ENCODE peak calls at places on chromosomes 3 and 15, in four cellular contexts. G, K, Z and E are unnamed samples.
A peak's percentile ranks its signal among the peaks of the same experiment; 100 is the strongest.

GRCh38 chr15:68410466-68411200 is 21.3 kb downstream of the ITGA11 start:
- DNase-seq in G (no peak), Z (no peak), K (no peak), E (no peak)

GRCh38 chr15:25238716-25239470 is 199.9 kb downstream of the UBE3A start:
- DNase-seq in Z (no peak), G (no peak), K (peak; percentile 8), E (no peak)

GRCh38 chr3:76753599-76753998 is 286.3 kb upstream of the ROBO2 start:
- DNase-seq in K (no peak), G (no peak), Z (no peak), E (no peak)

GRCh38 chr3:25455316-25456232 is 27.5 kb downstream of the RARB start:
- DNase-seq in K (no peak), G (no peak), Z (peak; percentile 69), E (no peak)

GRCh38 chr3:97821810-97822775 is at the start of gene CRYBG3:
- DNase-seq in K (peak; percentile 92), Z (peak; percentile 85), G (peak; percentile 90), E (peak; percentile 82)

GRCh38 chr3:129315386-129315991 is 36.8 kb downstream of the HMCES start:
- DNase-seq in G (peak; percentile 61), Z (peak; percentile 49), K (peak; percentile 56), E (peak; percentile 84)

GRCh38 chr15:55824857-55825613 is 82.1 kb upstream of the PRTG start:
- DNase-seq in G (no peak), Z (no peak), K (no peak), E (no peak)

GRCh38 chr3:12979947-12980487 is 93.2 kb downstream of the IQSEC1 start:
- DNase-seq in Z (no peak), G (no peak), K (no peak), E (no peak)

GRCh38 chr3:83523470-83524073 is 1435.2 kb upstream of the CADM2 start:
- DNase-seq in Z (peak; percentile 19), K (no peak), G (peak; percentile 75), E (peak; percentile 54)

GRCh38 chr3:39150803-39151631 is 2.4 kb downstream of the CSRNP1 start:
- DNase-seq in G (peak; percentile 53), Z (peak; percentile 95), K (peak; percentile 83), E (peak; percentile 56)

GRCh38 chr3:185865277-185865676 is 40.4 kb upstream of the IGF2BP2 start:
- DNase-seq in G (no peak), Z (no peak), K (no peak), E (no peak)

DNA sequence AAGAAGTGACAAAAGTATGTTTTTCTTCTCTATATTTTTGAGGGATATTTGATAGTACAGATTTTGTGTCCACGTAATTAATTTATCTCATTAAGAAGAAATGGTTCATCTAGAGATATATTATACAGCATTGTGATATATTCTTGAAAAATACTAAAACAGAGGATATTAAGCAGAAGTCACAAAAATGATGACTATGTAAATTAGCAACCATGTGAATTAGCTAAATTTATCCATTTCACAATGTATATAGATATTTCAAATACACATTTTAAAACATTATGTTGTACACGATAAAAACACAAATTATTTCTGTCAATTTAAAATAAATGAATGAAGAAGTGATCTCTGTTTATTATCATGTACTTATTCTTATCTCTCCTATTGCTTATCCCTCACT is 989.5 kb downstream of the TUSC7 start:
- DNase-seq in G (no peak), Z (no peak), K (no peak), E (no peak)
- TF ChIP-seq POLR2A in G (no peak), Z (no peak), K (no peak), E (no peak)

DNA sequence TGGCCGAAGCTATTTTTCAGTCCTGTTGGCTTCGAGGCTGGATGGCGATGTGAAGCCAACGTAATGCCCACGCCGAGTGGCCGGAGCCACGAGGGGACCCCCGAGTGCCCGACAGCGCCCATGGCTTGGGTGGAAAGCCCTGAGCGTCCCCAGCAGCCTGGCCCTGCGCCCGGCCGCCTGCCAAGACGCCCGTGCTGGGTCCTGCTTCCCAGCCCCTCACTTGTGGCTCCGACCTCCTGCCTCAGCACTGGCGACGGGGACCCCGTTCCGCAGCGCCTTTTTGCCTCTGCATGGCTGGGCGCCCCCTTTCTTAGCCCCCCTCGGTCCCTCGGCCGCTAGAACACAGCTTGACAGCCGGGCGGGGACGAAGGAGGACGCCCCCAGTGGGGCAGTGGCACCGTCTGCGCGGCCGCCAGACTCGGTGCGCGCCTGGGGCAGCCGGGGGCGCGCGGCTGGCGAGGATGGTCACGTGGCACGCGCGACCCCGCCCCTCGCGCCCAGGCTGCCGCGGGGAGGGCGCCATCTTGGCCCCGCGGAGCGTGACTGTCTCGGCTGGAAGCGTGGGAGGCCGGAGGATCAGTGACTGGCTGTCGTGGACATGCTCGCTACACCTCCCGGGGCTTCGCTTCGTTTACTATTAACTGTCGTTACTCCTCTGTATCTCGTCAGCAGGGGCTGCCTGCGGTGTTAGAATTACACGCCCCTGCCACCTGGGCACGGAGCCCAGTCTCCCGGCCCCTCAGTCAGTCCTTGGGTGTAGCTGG is 626 bp upstream of the GPR176 start:
- DNase-seq in G (no peak), Z (peak; percentile 83), K (peak; percentile 77), E (peak; percentile 87)
- TF ChIP-seq POLR2A in G (no peak), Z (peak; percentile 73), K (peak; percentile 43), E (peak; percentile 79)

GRCh38 chr15:51076142-51076897 is 18.4 kb downstream of the TNFAIP8L3 start:
- DNase-seq in Z (no peak), K (no peak), G (no peak), E (no peak)

GRCh38 chr15:51076898-51077564 is 17.7 kb downstream of the TNFAIP8L3 start:
- DNase-seq in Z (no peak), G (peak; percentile 98), K (peak; percentile 49), E (peak; percentile 68)

GRCh38 chr15:51075364-51075763 is 19.3 kb downstream of the TNFAIP8L3 start:
- DNase-seq in K (no peak), G (no peak), Z (no peak), E (no peak)

GRCh38 chr15:51079226-51079625 is 15.5 kb downstream of the TNFAIP8L3 start:
- DNase-seq in Z (no peak), G (no peak), K (no peak), E (no peak)

GRCh38 chr15:51077565-51078153 is 17.0 kb downstream of the TNFAIP8L3 start:
- DNase-seq in K (peak; percentile 57), Z (peak; percentile 62), G (peak; percentile 93), E (peak; percentile 90)
- TF ChIP-seq POLR2A in K (peak; percentile 16), Z (peak; percentile 50), G (peak; percentile 85), E (peak; percentile 72)

GRCh38 chr15:74856537-74856936 is 13.6 kb upstream of the ULK3 start:
- DNase-seq in K (no peak), Z (no peak), G (no peak), E (no peak)

GRCh38 chr15:74858366-74858735 is 14.8 kb downstream of the SCAMP2 start:
- DNase-seq in G (no peak), K (no peak), Z (no peak), E (no peak)

GRCh38 chr15:74857671-74858365 is 14.9 kb upstream of the ULK3 start:
- DNase-seq in G (no peak), K (no peak), Z (no peak), E (no peak)

GRCh38 chr15:74855857-74856256 is 12.9 kb upstream of the ULK3 start:
- DNase-seq in K (no peak), G (no peak), Z (no peak), E (no peak)

DNA sequence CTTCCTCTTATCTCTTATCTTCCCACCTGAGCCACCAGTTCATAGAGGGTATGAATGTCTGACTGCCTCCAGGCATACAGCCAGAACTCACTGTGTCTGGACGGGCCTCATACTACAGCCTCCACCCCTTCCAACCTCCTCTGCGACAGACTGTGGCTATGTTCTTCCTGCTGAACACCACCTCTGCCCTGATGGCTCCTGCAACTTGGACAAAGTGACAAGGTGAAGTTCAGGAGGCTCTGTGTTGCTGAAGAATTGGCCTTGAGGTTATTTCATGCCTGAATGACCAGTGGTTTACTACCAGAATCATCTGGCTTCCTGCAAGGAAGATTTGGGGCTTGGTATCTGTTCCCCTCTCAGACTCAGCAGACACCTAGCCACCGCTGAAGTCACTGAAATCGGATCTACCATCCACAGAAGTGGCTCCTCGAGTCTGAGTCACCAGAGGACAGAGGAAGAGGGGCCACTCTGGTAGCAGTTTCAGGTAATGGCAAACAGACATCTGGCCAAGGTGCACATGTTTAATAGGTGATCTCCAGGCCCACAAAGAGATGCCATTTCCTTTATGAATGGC is 14.2 kb upstream of the ULK3 start:
- DNase-seq in G (no peak), K (no peak), Z (no peak), E (peak; percentile 17)
- TF ChIP-seq POLR2A in G (no peak), K (no peak), Z (no peak), E (no peak)

DNA sequence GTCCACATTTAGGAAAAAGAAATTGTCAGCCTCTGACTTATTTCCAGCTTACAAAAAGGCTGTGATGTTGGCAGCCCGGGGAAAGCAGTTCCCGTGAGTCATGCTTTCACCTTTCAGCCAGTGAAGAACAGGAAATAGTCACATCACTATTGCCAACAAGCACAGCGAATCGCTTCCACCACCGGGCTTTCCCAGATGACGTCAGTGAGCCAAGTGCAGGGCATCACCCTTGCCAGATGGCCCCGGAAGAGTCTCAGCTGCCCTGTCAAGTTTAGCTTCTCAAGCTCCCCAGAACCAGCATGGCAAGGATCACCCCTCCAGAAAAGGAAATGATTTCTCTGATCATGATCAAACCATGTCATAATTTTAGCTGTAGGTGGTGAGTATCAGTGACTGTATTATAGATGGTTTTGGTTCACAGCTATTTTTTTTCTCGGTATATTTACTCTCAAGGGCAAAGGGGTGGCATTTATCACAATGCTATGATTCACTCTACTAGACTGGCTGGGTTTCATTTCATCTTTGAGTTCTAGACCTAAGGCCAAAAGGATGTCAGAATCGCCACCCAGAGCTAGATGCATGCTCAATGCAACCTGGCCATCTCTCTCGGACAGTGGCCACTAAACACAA is 32.9 kb downstream of the B3GNT5 start:
- DNase-seq in K (peak; percentile 91), Z (peak; percentile 97), G (peak; percentile 84), E (peak; percentile 38)
- TF ChIP-seq POLR2A in K (no peak), Z (no peak), G (no peak), E (peak; percentile 39)

GRCh38 chr15:41331833-41332787 is at the start of gene OIP5:
- DNase-seq in K (peak; percentile 98), Z (peak; percentile 100), G (peak; percentile 100), E (peak; percentile 99)
- TF ChIP-seq POLR2A in K (no peak), Z (peak; percentile 88), G (peak; percentile 78), E (peak; percentile 99)

DNA sequence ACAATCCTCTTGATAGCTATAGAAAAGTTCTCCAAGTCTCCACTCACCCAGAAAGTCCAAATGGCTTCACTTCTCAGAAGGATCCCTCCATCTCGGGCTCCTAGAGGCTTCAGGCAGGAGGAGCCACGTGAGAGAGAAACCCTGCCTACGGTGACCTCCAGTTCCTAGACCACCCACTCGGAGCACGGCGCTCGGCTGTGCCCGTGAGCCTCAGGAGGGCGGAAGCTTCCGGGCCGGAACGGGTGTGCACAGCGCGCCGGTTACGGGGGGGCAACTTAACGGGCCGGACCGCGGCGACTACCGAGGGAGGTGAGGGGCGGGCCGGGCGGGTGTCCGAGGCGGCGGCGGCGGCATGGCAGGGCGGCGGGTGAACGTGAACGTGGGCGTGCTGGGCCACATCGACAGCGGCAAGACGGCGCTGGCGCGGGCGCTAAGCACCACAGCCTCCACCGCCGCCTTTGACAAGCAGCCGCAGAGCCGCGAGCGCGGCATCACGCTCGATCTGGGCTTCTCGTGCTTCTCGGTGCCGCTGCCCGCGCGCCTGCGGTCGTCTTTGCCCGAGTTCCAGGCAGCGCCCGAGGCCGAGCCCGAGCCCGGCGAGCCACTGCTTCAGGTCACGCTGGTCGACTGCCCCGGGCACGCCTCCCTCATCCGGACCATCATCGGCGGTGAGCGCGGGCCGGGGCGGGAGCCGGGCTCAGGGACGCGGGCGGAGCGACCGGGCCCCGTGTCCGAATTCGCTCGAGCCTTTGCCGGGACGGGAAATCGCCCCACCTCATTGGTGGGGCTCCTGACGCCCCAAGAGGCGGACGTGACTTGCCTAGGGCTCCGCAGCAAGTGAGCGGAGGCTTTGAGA is at the start of gene EEFSEC:
- DNase-seq in G (peak; percentile 87), Z (peak; percentile 79), K (peak; percentile 82), E (peak; percentile 93)
- TF ChIP-seq POLR2A in G (peak; percentile 68), Z (peak; percentile 60), K (peak; percentile 73), E (peak; percentile 66)